ENCODE peak calls at places on chromosomes 6 and 20, in eight cellular contexts. L, M, T, G, S, Y, P and O are unnamed samples.

GRCh38 chr20:23267909-23268308 is 82.7 kb upstream of the NXT1 start:
- DNase-seq in L (no peak), M (no peak), T (no peak), G (no peak), S (no peak), Y (no peak), P (no peak), O (no peak)

GRCh38 chr20:46811328-46812084 is 83.1 kb upstream of the EYA2 start:
- DNase-seq in L (peak), M (peak), T (no peak), G (peak), S (no peak), Y (no peak), P (no peak), O (no peak)

GRCh38 chr6:97841763-97842162 is 558.7 kb upstream of the MMS22L start:
- DNase-seq in L (no peak), M (no peak), T (no peak), G (no peak), S (no peak), Y (no peak), P (peak), O (no peak)

GRCh38 chr20:10074513-10074912 is 39.7 kb downstream of the ANKEF1 start:
- DNase-seq in L (no peak), M (no peak), T (peak), G (no peak), S (no peak), Y (no peak), P (peak), O (no peak)

GRCh38 chr6:39056191-39056590 is 7.6 kb downstream of the GLP1R start:
- DNase-seq in L (no peak), M (no peak), T (peak), G (no peak), S (peak), Y (no peak), P (no peak), O (no peak)

GRCh38 chr20:56995635-56996075 is 270.8 kb downstream of the BMP7 start:
- DNase-seq in L (no peak), M (peak), T (no peak), G (no peak), S (no peak), Y (no peak), P (peak), O (no peak)

GRCh38 chr6:47133230-47134000 is 91.3 kb upstream of the ADGRF1 start:
- DNase-seq in L (no peak), M (no peak), T (no peak), G (no peak), S (no peak), Y (no peak), P (no peak), O (no peak)

GRCh38 chr6:46191961-46192360 is 21.2 kb upstream of the ENPP5 start:
- DNase-seq in L (no peak), M (no peak), T (no peak), G (no peak), S (no peak), Y (no peak), P (peak), O (no peak)

GRCh38 chr6:116779569-116780164 is 14.1 kb upstream of the FAM162B start:
- DNase-seq in L (no peak), M (peak), T (no peak), G (no peak), S (no peak), Y (no peak), P (peak), O (no peak)